ENCODE peak calls at places on chromosomes 16 and 17, in five cellular contexts. R is PC-3, S is GM23248, D is neural progenitor cell, I is HCT116. A is an unnamed sample.

GRCh38 chr17:75348386-75349012 is 57.0 kb downstream of the GRB2 start:
- DNase-seq in R (no peak), I (no peak), D (no peak), S (no peak), A (no peak)

GRCh38 chr17:8393470-8394231 is 4.0 kb downstream of the RNF222 start:
- DNase-seq in D (no peak), R (peak), S (no peak), I (no peak), A (peak)

GRCh38 chr16:28943281-28943680 is 7.5 kb upstream of the NFATC2IP start:
- DNase-seq in I (no peak), S (no peak), D (no peak), R (no peak), A (no peak)

GRCh38 chr17:45740553-45741330 is 43.4 kb upstream of the CRHR1 start:
- DNase-seq in I (peak), R (peak), S (peak), D (peak), A (peak)

GRCh38 chr16:86914850-86915717 is 336.7 kb downstream of the FOXL1 start:
- DNase-seq in S (no peak), R (no peak), D (no peak), I (no peak), A (no peak)

GRCh38 chr17:28033972-28034714 is 8.3 kb upstream of the NLK start:
- DNase-seq in R (peak), I (no peak), D (no peak), S (peak), A (no peak)

GRCh38 chr17:54967621-54968258 is 714 bp downstream of the COX11 start:
- DNase-seq in R (peak), I (peak), D (peak), S (peak), A (peak)

GRCh38 chr16:87333101-87333500 is 15.9 kb upstream of the C16orf95 start:
- DNase-seq in S (no peak), I (no peak), D (no peak), R (no peak), A (no peak)

GRCh38 chr17:43995150-43995471 is 9.3 kb upstream of the NAGS start:
- DNase-seq in R (no peak), S (no peak), I (no peak), D (no peak), A (no peak)

GRCh38 chr16:15907863-15908478 is 19.6 kb upstream of the CEP20 start:
- DNase-seq in R (peak), D (peak), I (peak), S (peak), A (peak)

GRCh38 chr16:9438991-9439390 is 347.5 kb downstream of the HAPSTR1 start:
- DNase-seq in D (no peak), S (no peak), R (no peak), I (no peak), A (no peak)

GRCh38 chr17:79843917-79844815 is 4.9 kb upstream of the CBX4 start:
- DNase-seq in D (peak), S (peak), I (no peak), R (peak), A (no peak)

GRCh38 chr17:76193616-76194015 is 46.7 kb downstream of the RNF157 start:
- DNase-seq in R (no peak), D (peak), S (no peak), I (no peak), A (peak)

GRCh38 chr16:80580109-80580832 is 39.5 kb downstream of the DYNLRB2 start:
- DNase-seq in I (no peak), D (no peak), R (peak), S (peak), A (peak)

GRCh38 chr16:66486773-66487579 is 59.9 kb downstream of the BEAN1 start:
- DNase-seq in D (no peak), S (peak), I (no peak), R (peak), A (no peak)

GRCh38 chr17:1153795-1154546 is 25.8 kb downstream of the ABR start:
- DNase-seq in R (peak), S (peak), D (peak), I (no peak), A (no peak)

GRCh38 chr17:70168979-70169706 is at the start of gene KCNJ2:
- DNase-seq in R (peak), S (peak), D (peak), I (no peak), A (peak)

GRCh38 chr17:38926290-38927070 is 1.1 kb downstream of the LASP1NB start:
- DNase-seq in D (no peak), S (no peak), R (no peak), I (no peak), A (peak)

GRCh38 chr16:72291121-72291520 is 119.2 kb upstream of the PMFBP1 start:
- DNase-seq in I (peak), D (no peak), S (peak), R (no peak), A (no peak)

GRCh38 chr17:81035389-81036127 is 607 bp downstream of the BAIAP2 start:
- DNase-seq in S (peak), D (peak), R (peak), I (no peak), A (no peak)

GRCh38 chr17:7356072-7356549 is 1.2 kb downstream of the TMEM95 start:
- DNase-seq in R (peak), I (peak), D (peak), S (peak), A (peak)

GRCh38 chr17:72656114-72656763 is 436.2 kb downstream of the SLC39A11 start:
- DNase-seq in I (no peak), R (no peak), S (no peak), D (no peak), A (no peak)

GRCh38 chr16:53822936-53823529 is 119.1 kb downstream of the FTO start:
- DNase-seq in R (peak), I (no peak), D (no peak), S (peak), A (peak)

GRCh38 chr16:79104567-79104966 is 496.0 kb downstream of the MAF start:
- DNase-seq in D (peak), I (no peak), S (no peak), R (no peak), A (no peak)

GRCh38 chr17:74274703-74275340 is 788 bp downstream of the DNAI2 start:
- DNase-seq in R (no peak), S (no peak), D (no peak), I (no peak), A (no peak)

GRCh38 chr17:50972579-50972978 is 106.4 kb upstream of the TOB1 start:
- DNase-seq in R (no peak), I (no peak), D (no peak), S (no peak), A (no peak)
- H3K9ac ChIP-seq in R (no peak), I (no peak), D (no peak), S (no peak), A (no peak)

DNA sequence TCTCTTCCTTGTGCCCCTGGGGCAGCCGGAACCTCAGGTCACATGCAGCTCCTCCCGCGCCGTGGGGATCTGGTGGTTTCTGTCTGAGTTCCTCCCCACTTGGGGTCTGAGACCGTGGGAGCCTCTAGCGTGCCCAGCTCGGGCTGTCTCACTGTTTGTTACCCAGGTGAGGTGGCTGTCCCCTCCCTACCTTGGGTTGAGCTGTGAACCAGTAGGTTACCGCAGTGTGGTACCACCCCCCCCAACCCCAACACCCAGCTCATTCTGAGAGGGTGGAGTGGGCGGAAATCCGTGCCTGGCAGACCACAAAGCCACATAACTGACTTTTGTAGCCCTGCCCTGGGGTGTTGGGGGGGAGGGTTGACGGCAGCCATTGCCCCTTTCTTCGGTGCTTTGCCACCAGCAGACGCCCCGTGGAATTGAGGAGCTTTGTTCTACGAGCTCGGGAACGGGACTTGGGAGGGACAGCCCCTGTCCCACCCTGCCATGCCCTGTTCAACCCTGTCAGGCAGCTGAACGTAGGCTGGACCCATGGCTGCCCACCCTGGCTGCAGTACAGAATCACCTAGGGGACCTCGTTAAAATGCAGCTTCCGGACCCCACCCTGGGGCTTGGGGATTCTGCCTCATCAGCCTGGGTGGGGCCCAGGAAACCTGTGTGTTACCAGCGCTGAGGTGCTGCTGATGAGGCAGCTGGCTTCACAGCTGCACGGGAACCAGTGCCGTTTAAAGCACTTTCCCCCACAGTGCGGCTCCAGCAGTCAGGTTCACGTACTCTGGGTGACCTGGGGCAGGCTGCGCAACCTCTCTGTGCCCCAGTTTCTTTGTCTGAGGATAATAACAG is 18.5 kb downstream of the RAP1GAP2 start:
- DNase-seq in R (peak), I (no peak), D (no peak), S (no peak), A (peak)
- TF ChIP-seq EZH2phosphoT487 in R (no peak), I (no peak), D (no peak), S (no peak), A (no peak)

DNA sequence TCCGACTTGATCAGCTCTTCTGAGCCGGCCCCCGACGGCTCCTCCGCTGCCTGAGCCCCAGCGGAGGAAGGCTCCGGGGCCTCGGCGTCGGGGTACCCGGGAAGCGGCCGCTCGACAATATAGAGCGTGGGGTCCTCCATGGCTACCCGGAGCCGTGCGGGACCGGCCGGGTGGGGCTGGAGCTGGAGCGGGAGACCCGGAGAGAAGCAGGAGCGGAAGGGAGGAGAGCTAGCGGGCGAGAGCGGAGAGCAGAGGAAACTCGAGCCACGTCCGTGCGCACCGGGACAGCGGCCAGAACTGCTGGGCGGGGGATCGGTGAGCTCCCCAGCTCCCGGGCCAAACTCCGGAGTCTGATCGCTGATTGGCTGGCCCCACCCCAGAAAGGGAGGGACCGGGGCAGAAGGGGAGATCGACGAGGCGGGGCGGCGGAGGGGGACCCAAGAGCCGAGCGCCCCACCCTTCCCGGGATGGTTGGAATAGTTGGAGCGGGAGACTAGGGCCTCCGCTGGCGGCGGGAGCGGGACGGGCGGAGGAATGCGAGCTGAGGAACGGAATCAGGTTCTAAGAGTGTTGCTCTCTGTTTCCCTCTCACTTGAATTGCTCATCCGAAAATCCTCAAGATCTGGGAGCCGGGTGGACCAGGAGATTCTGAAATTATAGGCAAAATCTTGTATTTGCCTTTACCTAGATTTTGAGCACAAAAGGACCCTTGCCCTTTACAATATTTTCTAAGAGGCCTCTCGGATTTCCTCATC is at the start of gene CAVIN1:
- DNase-seq in R (no peak), I (peak), S (peak), D (peak), A (no peak)
- H3K9ac ChIP-seq in R (no peak), I (peak), S (peak), D (no peak), A (no peak)

GRCh38 chr16:52634101-52634500 is 87.2 kb upstream of the TOX3 start:
- DNase-seq in R (no peak), S (no peak), D (no peak), I (no peak), A (no peak)
- TF ChIP-seq EZH2phosphoT487 in R (no peak), S (no peak), D (no peak), I (no peak), A (no peak)

GRCh38 chr17:37608369-37609169 is 649 bp downstream of the SYNRG start:
- DNase-seq in S (peak), R (peak), I (no peak), D (peak), A (peak)
- H3K9ac ChIP-seq in S (peak), R (peak), I (peak), D (peak), A (peak)

GRCh38 chr16:23838485-23839142 is 2.8 kb downstream of the PRKCB start:
- DNase-seq in D (no peak), R (no peak), S (no peak), I (no peak), A (no peak)
- TF ChIP-seq EZH2phosphoT487 in D (no peak), R (no peak), S (no peak), I (no peak), A (no peak)

GRCh38 chr16:89437991-89438390 is 52.4 kb downstream of the ANKRD11 start:
- DNase-seq in R (no peak), I (no peak), S (no peak), D (no peak), A (no peak)

GRCh38 chr16:89434490-89434889 is 55.9 kb downstream of the ANKRD11 start:
- DNase-seq in R (no peak), D (no peak), I (no peak), S (no peak), A (no peak)

GRCh38 chr16:89436362-89436761 is 54.0 kb downstream of the ANKRD11 start:
- DNase-seq in R (no peak), I (no peak), D (no peak), S (no peak), A (no peak)

GRCh38 chr16:89435051-89435450 is 55.3 kb downstream of the ANKRD11 start:
- DNase-seq in I (no peak), S (no peak), R (no peak), D (no peak), A (no peak)

DNA sequence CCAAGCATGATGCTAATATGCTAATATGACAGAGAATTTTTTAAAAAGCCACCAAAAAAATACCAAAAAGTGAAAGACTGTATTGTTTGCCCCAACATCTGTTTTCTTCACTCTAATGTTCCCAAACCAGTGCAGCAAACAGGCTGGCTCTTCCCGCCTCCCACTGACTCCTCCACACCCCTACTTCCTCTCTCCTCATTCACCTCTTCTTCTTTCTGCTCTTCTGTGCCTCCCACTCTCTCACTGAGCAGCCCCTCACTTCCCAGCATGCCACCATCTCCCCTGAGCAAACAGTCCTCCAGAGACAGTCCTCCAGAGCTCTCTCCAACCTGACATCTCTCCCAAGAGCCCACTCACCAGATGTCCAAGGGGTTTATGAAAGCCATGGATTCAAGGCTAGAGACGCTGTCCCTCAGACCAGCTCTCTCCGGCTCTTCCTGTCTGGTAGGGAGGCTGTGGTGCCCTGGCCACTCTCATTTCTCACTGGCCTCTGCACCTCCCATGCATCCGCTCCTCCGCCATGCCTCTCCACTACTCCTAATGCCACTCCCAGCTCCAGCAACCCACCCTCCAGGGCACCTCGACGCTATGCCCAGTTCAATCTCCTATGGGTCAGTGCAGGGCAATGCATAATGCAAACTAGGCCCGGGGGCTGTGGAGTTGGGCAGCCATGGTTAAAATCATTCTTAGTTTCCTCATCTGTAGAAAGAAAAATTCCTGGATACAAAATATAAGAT is 52.9 kb downstream of the ANKRD11 start:
- DNase-seq in D (no peak), S (no peak), R (no peak), I (no peak), A (no peak)
- H3K9ac ChIP-seq in D (no peak), S (no peak), R (no peak), I (no peak), A (no peak)

A was measured in MM.1S.